ENCODE peak calls at places on chromosomes 3 and 15, in eight cellular contexts. N is HepG2, K is endodermal cell, G is astrocyte, L is Peyer's patch, D is tibial artery, X is psoas muscle, M is K562. V is an unnamed sample. For H3K4me1, the result is how much of the 10 kb centered on the place peaks cover.

GRCh38 chr3:169772951-169773816 is at the start of gene MYNN:
- DNase-seq in N (peak), K (peak), G (peak), L (peak), D (peak), X (peak), M (peak), V (peak)

GRCh38 chr3:132730891-132731580 is 8.8 kb upstream of the NPHP3 start:
- DNase-seq in N (peak), K (peak), G (peak), L (no peak), D (no peak), X (no peak), M (no peak), V (no peak)

GRCh38 chr3:187714404-187714979 is 12.1 kb upstream of the RTP2 start:
- DNase-seq in N (peak), K (peak), G (peak), L (no peak), D (peak), X (no peak), M (peak), V (peak)

GRCh38 chr15:28989239-28989830 is 103.6 kb downstream of the APBA2 start:
- DNase-seq in N (no peak), K (peak), G (no peak), L (no peak), D (no peak), X (no peak), M (peak), V (no peak)

GRCh38 chr3:85572978-85573377 is 614.2 kb downstream of the CADM2 start:
- DNase-seq in N (no peak), K (no peak), G (no peak), L (no peak), D (no peak), X (no peak), M (no peak), V (no peak)

GRCh38 chr3:180059351-180059750 is 22.6 kb upstream of the PEX5L start:
- DNase-seq in N (no peak), K (no peak), G (peak), L (no peak), D (no peak), X (no peak), M (no peak), V (no peak)

GRCh38 chr15:26661727-26662126 is 111.1 kb downstream of the GABRB3 start:
- DNase-seq in N (no peak), K (no peak), G (no peak), L (no peak), D (no peak), X (no peak), M (no peak), V (no peak)

GRCh38 chr3:170054204-170054603 is 16.4 kb downstream of the GPR160 start:
- DNase-seq in N (no peak), K (no peak), G (no peak), L (no peak), D (no peak), X (no peak), M (no peak), V (no peak)

GRCh38 chr15:41809526-41810220 is 18.2 kb upstream of the JMJD7 start:
- DNase-seq in N (no peak), K (no peak), G (no peak), L (no peak), D (no peak), X (no peak), M (no peak), V (no peak)

GRCh38 chr3:159770998-159771397 is 217.6 kb upstream of the IL12A start:
- DNase-seq in N (no peak), K (no peak), G (no peak), L (no peak), D (no peak), X (no peak), M (no peak), V (no peak)

GRCh38 chr15:41933771-41934170 is 38.6 kb downstream of the EHD4 start:
- DNase-seq in N (no peak), K (no peak), G (no peak), L (no peak), D (peak), X (no peak), M (no peak), V (no peak)

GRCh38 chr3:111963424-111963823 is 15.4 kb upstream of the ABHD10 start:
- DNase-seq in N (no peak), K (no peak), G (peak), L (no peak), D (no peak), X (no peak), M (no peak), V (no peak)

GRCh38 chr3:133472889-133473288 is 73.0 kb downstream of the BFSP2 start:
- DNase-seq in N (no peak), K (peak), G (no peak), L (no peak), D (no peak), X (no peak), M (no peak), V (no peak)

GRCh38 chr3:134058728-134059601 is 29.2 kb upstream of the SLCO2A1 start:
- DNase-seq in N (no peak), K (peak), G (no peak), L (no peak), D (no peak), X (no peak), M (no peak), V (no peak)

GRCh38 chr3:122382888-122383666 is at the start of gene MIX23:
- DNase-seq in N (peak), K (peak), G (peak), L (peak), D (peak), X (peak), M (peak), V (peak)

GRCh38 chr3:111538687-111539086 is 3.3 kb upstream of the CD96 start:
- DNase-seq in N (peak), K (no peak), G (peak), L (no peak), D (no peak), X (no peak), M (no peak), V (no peak)

GRCh38 chr3:125057186-125057850 is 1.5 kb upstream of the HEG1 start:
- DNase-seq in N (no peak), K (peak), G (peak), L (no peak), D (no peak), X (no peak), M (no peak), V (no peak)

GRCh38 chr3:56800373-56801150 is 1.2 kb downstream of the ARHGEF3 start:
- DNase-seq in N (no peak), K (peak), G (peak), L (no peak), D (no peak), X (no peak), M (no peak), V (no peak)

GRCh38 chr3:129389572-129389937 is 38.9 kb downstream of the EFCAB12 start:
- DNase-seq in N (no peak), K (no peak), G (no peak), L (no peak), D (no peak), X (no peak), M (no peak), V (no peak)

GRCh38 chr3:17088017-17088416 is 203.3 kb downstream of the PLCL2 start:
- DNase-seq in N (no peak), K (no peak), G (no peak), L (no peak), D (no peak), X (no peak), M (no peak), V (peak)

GRCh38 chr15:100476805-100477204 is 51.9 kb downstream of the CERS3 start:
- DNase-seq in N (no peak), K (no peak), G (no peak), L (no peak), D (no peak), X (no peak), M (no peak), V (no peak)

GRCh38 chr15:27454281-27455060 is 483.5 kb downstream of the GABRG3 start:
- DNase-seq in N (no peak), K (no peak), G (peak), L (no peak), D (no peak), X (no peak), M (peak), V (no peak)

GRCh38 chr3:180319461-180319860 is 282.5 kb upstream of the TTC14 start:
- DNase-seq in N (no peak), K (no peak), G (no peak), L (no peak), D (no peak), X (no peak), M (no peak), V (no peak)

GRCh38 chr3:38640661-38641441 is 8.6 kb downstream of the SCN5A start:
- DNase-seq in N (no peak), K (peak), G (no peak), L (peak), D (peak), X (no peak), M (no peak), V (no peak)

GRCh38 chr3:81105761-81106160 is 655.7 kb downstream of the GBE1 start:
- DNase-seq in N (no peak), K (no peak), G (peak), L (no peak), D (no peak), X (no peak), M (no peak), V (no peak)

GRCh38 chr3:120642368-120642948 is 39.6 kb downstream of the HGD start:
- DNase-seq in N (no peak), K (no peak), G (peak), L (no peak), D (no peak), X (no peak), M (peak), V (no peak)

GRCh38 chr3:188264231-188265213 is 110.6 kb downstream of the LPP start:
- DNase-seq in N (peak), K (no peak), G (peak), L (no peak), D (peak), X (peak), M (no peak), V (peak)

GRCh38 chr3:168123211-168124173 is 27.8 kb upstream of the GOLIM4 start:
- DNase-seq in N (no peak), K (no peak), G (peak), L (no peak), D (no peak), X (no peak), M (no peak), V (no peak)

GRCh38 chr3:57556459-57557087 is 499 bp downstream of the PDE12 start:
- DNase-seq in N (no peak), K (no peak), G (peak), L (no peak), D (peak), X (peak), M (peak), V (no peak)

GRCh38 chr3:193824365-193824764 is 231.4 kb downstream of the OPA1 start:
- DNase-seq in N (no peak), K (peak), G (no peak), L (no peak), D (no peak), X (no peak), M (no peak), V (no peak)

GRCh38 chr15:51735211-51735610 is 2.2 kb downstream of the LYSMD2 start:
- DNase-seq in N (no peak), K (no peak), G (no peak), L (no peak), D (no peak), X (no peak), M (no peak), V (no peak)

GRCh38 chr3:135325096-135325495 is 530.0 kb downstream of the EPHB1 start:
- DNase-seq in N (no peak), K (no peak), G (no peak), L (no peak), D (no peak), X (no peak), M (no peak), V (no peak)

GRCh38 chr3:188362405-188362831 is 208.5 kb downstream of the LPP start:
- DNase-seq in N (peak), K (no peak), G (peak), L (no peak), D (no peak), X (no peak), M (no peak), V (no peak)

GRCh38 chr3:141129049-141130038 is 78.2 kb downstream of the SPSB4 start:
- DNase-seq in N (no peak), K (no peak), G (no peak), L (no peak), D (peak), X (no peak), M (no peak), V (no peak)

GRCh38 chr15:35991386-35991785 is 445.4 kb upstream of the DPH6 start:
- DNase-seq in N (no peak), K (no peak), G (no peak), L (no peak), D (no peak), X (no peak), M (no peak), V (no peak)

GRCh38 chr15:67957435-67958139 is 96.5 kb upstream of the PIAS1 start:
- DNase-seq in N (no peak), K (no peak), G (no peak), L (no peak), D (no peak), X (no peak), M (no peak), V (no peak)

GRCh38 chr15:63198752-63199250 is 9.4 kb downstream of the RAB8B start:
- DNase-seq in N (no peak), K (no peak), G (no peak), L (no peak), D (no peak), X (no peak), M (no peak), V (no peak)
- H3K4me1 ChIP-seq in N (under half), K (under half), G (under half), L (under half), D (under half), X (under half), M (half or more), V (half or more)

GRCh38 chr3:185823280-185824044 is 1.4 kb downstream of the IGF2BP2 start:
- DNase-seq in N (no peak), K (peak), G (no peak), L (peak), D (peak), X (peak), M (peak), V (peak)

GRCh38 chr3:185824051-185824466 is 783 bp downstream of the IGF2BP2 start:
- DNase-seq in N (no peak), K (peak), G (no peak), L (peak), D (peak), X (no peak), M (no peak), V (peak)

GRCh38 chr3:185822957-185823279 is 1.9 kb downstream of the IGF2BP2 start:
- DNase-seq in N (no peak), K (no peak), G (no peak), L (no peak), D (no peak), X (no peak), M (no peak), V (no peak)

GRCh38 chr3:185820973-185821758 is 3.7 kb downstream of the IGF2BP2 start:
- DNase-seq in N (peak), K (no peak), G (peak), L (no peak), D (no peak), X (no peak), M (no peak), V (no peak)

GRCh38 chr3:185822221-185822956 is 2.5 kb downstream of the IGF2BP2 start:
- DNase-seq in N (peak), K (no peak), G (peak), L (no peak), D (no peak), X (no peak), M (no peak), V (no peak)
- H3K27ac ChIP-seq in N (peak), K (peak), G (peak), L (no peak), D (no peak), X (peak), M (peak), V (no peak)

GRCh38 chr15:46312133-46312740 is 677.4 kb downstream of the SQOR start:
- DNase-seq in N (peak), K (peak), G (peak), L (peak), D (peak), X (no peak), M (peak), V (peak)
- TF ChIP-seq CTCF in N (peak), K (peak), G (peak), L (peak), D (peak), X (peak), M (peak), V (peak)

DNA sequence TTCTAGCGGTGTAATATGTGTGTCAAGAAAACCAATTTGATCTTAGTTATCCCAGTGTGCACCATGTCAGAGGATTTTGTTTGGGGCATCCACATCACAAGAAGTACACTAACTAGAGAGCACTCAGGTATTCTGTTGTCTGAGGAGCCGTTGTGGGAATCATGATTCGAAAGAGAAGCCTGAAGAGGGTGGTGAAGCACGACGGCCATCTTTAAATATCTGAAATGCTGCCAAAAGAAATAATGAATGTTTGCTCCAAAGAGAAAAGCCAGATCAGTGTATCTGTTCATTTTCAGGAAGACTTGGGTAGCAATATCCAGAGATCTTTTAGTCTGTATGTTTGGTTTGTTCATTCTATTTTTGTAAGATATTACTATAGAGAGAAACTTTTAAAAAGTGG is 180.7 kb downstream of the KLHL25 start:
- DNase-seq in N (no peak), K (no peak), G (no peak), L (no peak), D (no peak), X (no peak), M (no peak), V (no peak)
- H3K4me1 ChIP-seq in N (under half), K (under half), G (under half), L (under half), D (under half), X (half or more), M (under half), V (half or more)

DNA sequence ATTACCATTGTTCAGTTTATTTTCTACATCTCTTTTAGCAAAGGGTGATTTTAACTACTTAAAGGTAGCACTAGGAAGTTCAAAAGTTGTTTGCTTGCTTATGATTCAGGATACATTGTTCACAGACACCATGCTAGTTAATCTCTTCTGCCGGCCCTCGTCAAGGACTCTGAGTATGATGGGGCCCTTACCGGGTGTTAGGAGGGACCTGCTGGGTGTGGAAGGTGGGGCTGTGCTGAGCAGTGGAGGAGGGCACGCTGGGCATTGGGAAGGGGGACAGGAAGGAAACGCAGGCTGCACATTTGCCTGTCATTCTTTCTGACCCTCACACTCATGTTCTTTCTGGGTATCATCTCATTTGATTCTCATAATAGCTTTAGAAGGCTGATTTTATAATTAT is 65.1 kb upstream of the MYZAP start:
- DNase-seq in N (no peak), K (peak), G (no peak), L (no peak), D (no peak), X (no peak), M (no peak), V (no peak)
- H3K27ac ChIP-seq in N (no peak), K (no peak), G (no peak), L (no peak), D (no peak), X (no peak), M (no peak), V (no peak)